ENCODE peak calls at places on chromosomes 5 and 9, in seven cellular contexts. T is aorta; A is CD4-positive, CD25-positive, alpha-beta regulatory T cell; E is thyroid gland; P is uterus; D is GM23338; U is SJSA1. R is an unnamed sample.

GRCh38 chr5:38316544-38317224 is 58.3 kb downstream of the EGFLAM start:
- DNase-seq in A (no peak), U (no peak), P (peak; percentile 24), E (no peak), T (no peak), D (no peak), R (peak; percentile 84)

GRCh38 chr9:69174645-69175487 is 789 bp downstream of the TJP2 start:
- DNase-seq in U (peak; percentile 86), A (peak; percentile 10), T (peak; percentile 76), D (peak; percentile 78), P (peak; percentile 71), E (peak; percentile 32), R (peak; percentile 43)

GRCh38 chr9:137619240-137620090 is 660 bp downstream of the EHMT1 start:
- DNase-seq in T (peak; percentile 66), P (no peak), A (peak; percentile 23), E (peak; percentile 54), D (peak; percentile 51), U (no peak), R (peak; percentile 30)

GRCh38 chr5:136210259-136210658 is 17.3 kb upstream of the SMIM32 start:
- DNase-seq in U (no peak), A (no peak), T (no peak), D (no peak), E (peak; percentile 32), P (no peak), R (no peak)

GRCh38 chr5:95963650-95964410 is 2.2 kb upstream of the ELL2 start:
- DNase-seq in D (peak; percentile 62), A (no peak), E (no peak), T (no peak), U (no peak), P (no peak), R (no peak)

GRCh38 chr5:131082034-131082550 is 83.0 kb downstream of the HINT1 start:
- DNase-seq in D (no peak), E (no peak), U (no peak), A (no peak), T (no peak), P (no peak), R (no peak)

GRCh38 chr9:110426052-110426709 is 88.5 kb upstream of the TXNDC8 start:
- DNase-seq in P (no peak), E (no peak), U (no peak), T (no peak), D (no peak), A (no peak), R (no peak)

GRCh38 chr5:95879661-95880060 is 57.1 kb upstream of the GLRX start:
- DNase-seq in U (no peak), T (no peak), A (no peak), D (no peak), P (no peak), E (no peak), R (no peak)

GRCh38 chr5:103218164-103218563 is 40.4 kb upstream of the MACIR start:
- DNase-seq in D (no peak), P (no peak), T (no peak), E (no peak), U (peak; percentile 44), A (no peak), R (no peak)

GRCh38 chr9:19160085-19160484 is 32.8 kb upstream of the PLIN2 start:
- DNase-seq in E (no peak), P (no peak), D (no peak), U (no peak), T (no peak), A (no peak), R (no peak)

GRCh38 chr5:20601678-20602100 is 613.7 kb upstream of the CDH18 start:
- DNase-seq in T (no peak), E (no peak), P (no peak), A (no peak), D (peak; percentile 78), U (no peak), R (peak; percentile 86)

GRCh38 chr9:83355024-83355444 is 183.2 kb downstream of the FRMD3 start:
- DNase-seq in A (no peak), U (no peak), E (no peak), P (no peak), T (no peak), D (no peak), R (no peak)

GRCh38 chr9:71541436-71541835 is 226.9 kb downstream of the CEMIP2 start:
- DNase-seq in P (no peak), A (no peak), U (no peak), E (no peak), T (no peak), D (no peak), R (no peak)

GRCh38 chr5:50440651-50441478 is at the start of gene EMB:
- DNase-seq in U (no peak), T (peak; percentile 80), P (no peak), E (peak; percentile 77), A (peak; percentile 81), D (peak; percentile 92), R (peak; percentile 8)
- H3K4me1 ChIP-seq in U (no peaks in the 10 kb centered on the region), T (no peaks in the 10 kb centered on the region), P (no peaks in the 10 kb centered on the region), E (no peaks in the 10 kb centered on the region), A (peaks cover 41% of the 10 kb centered on the region), D (peaks cover 3% of the 10 kb centered on the region), R (no peaks in the 10 kb centered on the region)

GRCh38 chr5:93598997-93599371 is 16.0 kb downstream of the NR2F1 start:
- DNase-seq in A (no peak), D (no peak), U (no peak), P (no peak), T (no peak), E (no peak), R (no peak)

GRCh38 chr5:93599427-93600146 is 16.6 kb downstream of the NR2F1 start:
- DNase-seq in U (no peak), T (no peak), E (no peak), P (no peak), D (peak; percentile 79), A (no peak), R (no peak)

GRCh38 chr5:93601053-93601429 is 18.0 kb downstream of the NR2F1 start:
- DNase-seq in P (no peak), D (no peak), A (no peak), T (no peak), U (no peak), E (no peak), R (no peak)

GRCh38 chr5:93601433-93602175 is 18.6 kb downstream of the NR2F1 start:
- DNase-seq in P (no peak), A (no peak), D (peak; percentile 74), U (no peak), T (no peak), E (no peak), R (no peak)

GRCh38 chr5:93600409-93601052 is 17.5 kb downstream of the NR2F1 start:
- DNase-seq in P (no peak), D (no peak), E (no peak), A (no peak), U (no peak), T (no peak), R (no peak)
- H3K27me3 ChIP-seq in P (peaks cover 6% of the 10 kb centered on the region), D (peaks cover 100% of the 10 kb centered on the region), E (peaks cover 67% of the 10 kb centered on the region), A (peaks cover 73% of the 10 kb centered on the region), U (no peaks in the 10 kb centered on the region), T (peaks cover 5% of the 10 kb centered on the region), R (no peaks in the 10 kb centered on the region)

GRCh38 chr5:172745406-172745805 is 25.6 kb downstream of the DUSP1 start:
- DNase-seq in A (no peak), T (no peak), P (no peak), E (no peak), U (no peak), D (no peak), R (no peak)

GRCh38 chr5:172741206-172741582 is 29.8 kb downstream of the DUSP1 start:
- DNase-seq in D (no peak), P (no peak), E (no peak), U (no peak), A (no peak), T (no peak), R (no peak)

GRCh38 chr5:172745836-172746235 is 25.2 kb downstream of the DUSP1 start:
- DNase-seq in T (no peak), D (no peak), P (no peak), E (no peak), U (no peak), A (no peak), R (no peak)

GRCh38 chr5:172744106-172745104 is 26.6 kb downstream of the DUSP1 start:
- DNase-seq in E (peak; percentile 53), T (no peak), D (no peak), U (no peak), P (no peak), A (no peak), R (no peak)

GRCh38 chr5:172743112-172743959 is 27.7 kb downstream of the DUSP1 start:
- DNase-seq in P (no peak), T (no peak), A (no peak), U (no peak), D (no peak), E (no peak), R (no peak)
- H3K4me1 ChIP-seq in P (no peaks in the 10 kb centered on the region), T (no peaks in the 10 kb centered on the region), A (no peaks in the 10 kb centered on the region), U (peaks cover 28% of the 10 kb centered on the region), D (peaks cover 6% of the 10 kb centered on the region), E (peaks cover 29% of the 10 kb centered on the region), R (no peaks in the 10 kb centered on the region)

DNA sequence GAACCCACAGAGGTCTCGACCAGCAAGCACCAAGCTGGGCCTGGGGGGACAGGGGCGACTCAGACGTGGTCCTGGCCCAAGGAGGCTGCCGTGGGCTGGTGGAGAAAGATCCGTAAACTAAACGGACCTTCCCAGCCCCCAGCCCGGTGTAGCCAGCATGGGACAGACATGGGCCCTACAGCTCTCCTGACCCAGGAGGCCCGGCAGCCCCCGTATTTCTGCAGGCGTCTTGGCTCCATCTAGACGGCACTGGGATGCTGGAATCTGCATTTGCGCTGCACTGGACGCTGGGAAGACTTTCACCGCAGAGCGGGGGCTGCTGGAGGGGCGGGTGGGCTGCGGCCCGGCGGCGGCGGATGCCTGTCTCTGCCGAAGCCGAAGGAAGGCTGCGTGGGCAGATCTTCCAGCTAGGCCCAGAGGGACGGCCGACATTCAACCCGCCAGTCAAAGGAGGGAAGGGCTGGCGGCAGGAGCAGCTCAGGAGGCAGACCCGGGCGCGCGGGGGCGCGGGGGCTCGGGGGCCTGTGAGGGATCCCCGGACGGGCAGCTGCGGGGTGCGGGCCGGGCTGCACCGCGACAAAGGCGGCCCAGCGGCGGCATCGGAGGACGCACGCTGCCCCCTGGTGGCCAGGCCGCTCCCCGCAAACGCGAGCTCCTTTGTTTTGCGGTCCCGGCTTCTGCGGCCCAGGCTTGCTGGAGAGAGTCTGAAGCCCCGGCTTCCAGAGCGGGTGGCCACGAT is 266.2 kb downstream of the NSG2 start:
- DNase-seq in D (peak; percentile 91), U (peak; percentile 70), T (peak; percentile 78), P (peak; percentile 21), A (peak; percentile 38), E (peak; percentile 67), R (peak; percentile 92)
- H3K27me3 ChIP-seq in D (peaks cover 10% of the 10 kb centered on the region), U (no peaks in the 10 kb centered on the region), T (no peaks in the 10 kb centered on the region), P (no peaks in the 10 kb centered on the region), A (peaks cover 2% of the 10 kb centered on the region), E (peaks cover 3% of the 10 kb centered on the region), R (no peaks in the 10 kb centered on the region)

GRCh38 chr5:159005062-159005461 is 94.7 kb downstream of the EBF1 start:
- DNase-seq in U (no peak), P (no peak), D (no peak), A (no peak), T (no peak), E (no peak), R (no peak)
- H3K4me1 ChIP-seq in U (peaks cover 43% of the 10 kb centered on the region), P (no peaks in the 10 kb centered on the region), D (no peaks in the 10 kb centered on the region), A (no peaks in the 10 kb centered on the region), T (peaks cover 17% of the 10 kb centered on the region), E (peaks cover 33% of the 10 kb centered on the region), R (peaks cover 18% of the 10 kb centered on the region)

R was measured in BE2C.